ENCODE peak calls at places on chromosomes 1 and 21, in seven cellular contexts. M is nephron progenitor cell, B is AG09319, T is GM23338, O is GM12878, X is fibroblast of pulmonary artery, N is astrocyte of the spinal cord. A is an unnamed sample.

GRCh38 chr1:13549021-13549420 is 34.6 kb upstream of the PDPN start:
- DNase-seq in O (no peak), T (no peak), B (no peak), N (no peak), X (no peak), M (no peak), A (no peak)

GRCh38 chr1:33374336-33375105 is 53.6 kb upstream of the A3GALT2 start:
- DNase-seq in T (no peak), X (peak; percentile 44), N (no peak), B (no peak), M (no peak), O (no peak), A (no peak)

GRCh38 chr21:32372755-32373154 is 20.1 kb downstream of the URB1 start:
- DNase-seq in M (no peak), B (no peak), T (no peak), X (peak; percentile 58), O (no peak), N (peak; percentile 35), A (no peak)

GRCh38 chr1:203026666-203027663 is 674 bp downstream of the PPFIA4 start:
- DNase-seq in N (no peak), B (no peak), T (no peak), M (no peak), O (no peak), X (no peak), A (no peak)

GRCh38 chr21:32371913-32372314 is 20.9 kb downstream of the URB1 start:
- DNase-seq in B (peak; percentile 64), X (peak; percentile 93), M (no peak), O (no peak), T (no peak), N (peak; percentile 83), A (no peak)

GRCh38 chr1:156465747-156466365 is 34.7 kb downstream of the MEF2D start:
- DNase-seq in T (peak; percentile 79), N (no peak), X (no peak), M (no peak), B (no peak), O (no peak), A (no peak)

GRCh38 chr1:156627313-156627880 is 8.2 kb downstream of the HAPLN2 start:
- DNase-seq in T (peak; percentile 75), B (no peak), N (peak; percentile 36), X (peak; percentile 68), M (peak; percentile 64), O (no peak), A (no peak)

GRCh38 chr21:46119565-46120271 is 21.8 kb downstream of the COL6A2 start:
- DNase-seq in O (no peak), X (no peak), N (no peak), M (no peak), B (no peak), T (no peak), A (no peak)

GRCh38 chr1:41486892-41487728 is 2.6 kb upstream of the EDN2 start:
- DNase-seq in X (peak; percentile 51), T (peak; percentile 45), M (peak; percentile 36), B (no peak), O (peak; percentile 48), N (no peak), A (peak; percentile 58)

GRCh38 chr1:86741947-86742572 is 37.7 kb downstream of the SH3GLB1 start:
- DNase-seq in T (peak; percentile 62), B (no peak), O (no peak), X (peak; percentile 69), N (peak; percentile 31), M (peak; percentile 17), A (peak; percentile 9)

GRCh38 chr21:46517361-46517760 is 58.7 kb downstream of the DIP2A start:
- DNase-seq in B (no peak), N (no peak), M (no peak), X (no peak), O (no peak), T (no peak), A (no peak)

GRCh38 chr1:35702540-35702939 is 16.1 kb downstream of the C1orf216 start:
- DNase-seq in O (no peak), B (no peak), T (peak; percentile 62), M (no peak), X (no peak), N (no peak), A (no peak)

GRCh38 chr1:15848143-15848928 is 829 bp downstream of the SPEN start:
- DNase-seq in T (peak; percentile 65), B (no peak), M (peak; percentile 49), N (peak; percentile 21), X (peak; percentile 23), O (no peak), A (peak; percentile 70)

GRCh38 chr1:190168116-190168515 is 309.5 kb downstream of the BRINP3 start:
- DNase-seq in N (peak; percentile 86), M (no peak), B (no peak), T (no peak), X (peak; percentile 72), O (no peak), A (no peak)

GRCh38 chr1:22325531-22326371 is 125.9 kb upstream of the ZBTB40 start:
- DNase-seq in T (no peak), M (no peak), X (no peak), N (no peak), B (no peak), O (no peak), A (no peak)

GRCh38 chr1:163085904-163086268 is 16.7 kb downstream of the RGS4 start:
- DNase-seq in X (no peak), O (no peak), B (no peak), N (no peak), M (no peak), T (no peak), A (no peak)

GRCh38 chr1:6475381-6476133 is 9.6 kb upstream of the TNFRSF25 start:
- DNase-seq in T (peak; percentile 77), N (no peak), B (no peak), X (peak; percentile 36), M (peak; percentile 76), O (no peak), A (peak; percentile 51)

GRCh38 chr1:25619101-25619890 is 2.7 kb downstream of the MAN1C1 start:
- DNase-seq in M (peak; percentile 82), B (no peak), T (peak; percentile 84), N (no peak), X (peak; percentile 28), O (no peak), A (peak; percentile 28)
- TF ChIP-seq CTCF in M (peak; percentile 99), B (peak; percentile 84), T (peak; percentile 92), N (peak; percentile 86), X (peak; percentile 72), O (peak; percentile 81), A (peak; percentile 81)

DNA sequence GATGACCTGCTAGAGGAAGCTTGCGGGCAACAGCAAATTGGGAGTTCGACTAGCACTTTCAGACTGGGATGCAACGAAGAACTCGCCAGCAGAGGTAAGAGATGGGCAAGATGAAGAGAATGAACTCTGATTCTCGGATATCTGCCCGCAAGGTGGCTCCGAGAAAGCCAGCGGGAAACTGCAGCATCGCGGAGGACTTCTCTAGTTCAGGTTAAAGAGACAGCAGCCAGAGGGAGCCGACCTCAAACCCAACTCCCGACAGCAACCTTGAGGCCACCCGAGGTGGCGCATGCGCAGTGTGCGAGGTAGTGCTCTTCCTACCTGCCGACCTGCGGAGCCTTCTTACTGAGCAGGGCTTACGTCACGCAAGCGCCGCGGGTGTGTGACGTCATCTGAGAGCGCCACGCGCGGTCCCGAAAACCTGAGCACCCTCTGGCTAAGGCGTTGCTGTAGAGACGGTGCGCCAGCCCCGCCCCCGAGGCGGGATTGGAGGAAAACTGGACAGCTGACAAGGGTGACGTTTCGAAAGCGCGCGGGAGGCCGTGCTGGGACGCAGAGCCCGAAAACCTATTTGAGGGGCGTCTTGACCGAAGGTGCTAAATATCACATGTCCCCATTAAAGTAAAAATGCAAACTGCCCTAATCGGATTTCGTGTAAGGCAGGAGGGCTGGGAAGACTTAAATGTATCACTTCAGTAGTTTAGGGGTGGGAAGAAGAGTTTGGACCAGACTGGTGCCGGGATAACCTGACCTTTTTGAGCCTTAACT is 110.5 kb upstream of the SLC25A33 start:
- DNase-seq in X (peak; percentile 99), B (peak; percentile 95), N (peak; percentile 99), M (peak; percentile 99), T (peak; percentile 99), O (peak; percentile 100), A (peak; percentile 100)
- TF ChIP-seq CTCF in X (peak; percentile 3), B (peak; percentile 14), N (peak; percentile 19), M (no peak), T (peak; percentile 32), O (no peak), A (no peak)

DNA sequence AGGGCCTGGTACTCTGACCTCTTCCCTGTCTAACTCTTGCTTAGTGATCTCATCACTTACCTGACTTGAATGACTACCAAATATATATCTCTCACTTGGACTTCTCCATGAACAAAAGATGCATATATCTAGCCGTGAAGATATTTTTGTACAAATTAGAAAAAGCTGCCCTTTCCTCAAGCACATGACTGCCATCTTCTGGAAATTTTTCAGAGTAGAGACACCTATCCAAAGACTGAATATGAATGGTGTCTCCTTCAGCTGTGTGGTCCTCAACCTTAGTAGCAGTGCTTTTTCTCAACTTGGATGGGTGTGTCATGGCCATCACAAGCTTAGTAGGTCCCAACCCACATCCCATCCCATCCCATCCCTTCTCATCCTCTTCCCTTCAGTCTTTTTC is 142.3 kb downstream of the DNM3 start:
- DNase-seq in X (peak; percentile 62), T (no peak), N (peak; percentile 33), O (no peak), M (no peak), B (peak; percentile 10), A (no peak)
- TF ChIP-seq CTCF in X (peak; percentile 50), T (peak; percentile 53), N (peak; percentile 43), O (no peak), M (no peak), B (peak; percentile 52), A (peak; percentile 27)

GRCh38 chr1:54945393-54945936 is 35.0 kb upstream of the TMEM61 start:
- DNase-seq in N (no peak), T (no peak), O (no peak), B (no peak), M (no peak), X (no peak), A (no peak)
- TF ChIP-seq CTCF in N (no peak), T (no peak), O (no peak), B (no peak), M (peak; percentile 20), X (no peak), A (no peak)

GRCh38 chr1:228340686-228341449 is 65.8 kb downstream of the TRIM11 start:
- DNase-seq in B (no peak), T (peak; percentile 81), O (no peak), M (peak; percentile 10), X (no peak), N (no peak), A (peak; percentile 9)
- TF ChIP-seq CTCF in B (peak; percentile 24), T (peak; percentile 80), O (no peak), M (peak; percentile 18), X (peak; percentile 24), N (peak; percentile 8), A (peak; percentile 37)

DNA sequence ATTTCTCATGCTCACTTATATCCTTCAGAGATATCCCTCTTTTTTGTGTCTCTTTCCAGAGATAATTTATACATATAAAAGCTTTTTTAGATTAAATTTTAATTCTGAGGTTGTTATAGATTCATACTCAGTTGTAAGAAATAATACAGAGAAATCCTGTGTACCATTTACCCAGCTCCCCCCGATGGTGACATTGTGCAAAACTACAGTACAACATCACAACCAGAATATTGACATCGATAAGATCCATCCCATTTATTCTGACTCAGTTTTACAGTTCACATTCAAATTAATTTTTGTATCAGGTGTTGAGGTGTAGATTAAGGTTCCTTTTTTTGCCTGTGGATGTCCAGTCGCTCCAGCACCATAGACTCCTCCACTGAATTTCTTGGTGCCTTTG is 14.3 kb downstream of the DMRTB1 start:
- DNase-seq in X (peak; percentile 16), T (no peak), O (no peak), N (peak; percentile 12), B (no peak), M (no peak), A (no peak)
- TF ChIP-seq CTCF in X (peak; percentile 44), T (peak; percentile 61), O (no peak), N (peak; percentile 56), B (peak; percentile 40), M (no peak), A (no peak)